ENCODE peak calls at places on chromosomes 2 and 18, in seven cellular contexts. T is upper lobe of right lung; V is hepatocyte; I is colonic mucosa; W is lower lobe of right lung; E is right atrium auricular region; F is CD8-positive, alpha-beta T cell. B is an unnamed sample. For H3K4me1, the result is how much of the 10 kb centered on the place peaks cover.

GRCh38 chr2:30978854-30979253 is 159.4 kb downstream of the GALNT14 start:
- DNase-seq in F (no peak), V (no peak), T (no peak), I (no peak), W (no peak), E (no peak), B (no peak)

GRCh38 chr2:227614740-227615139 is at the start of gene SCYGR3:
- DNase-seq in T (no peak), I (no peak), E (no peak), F (no peak), W (no peak), V (no peak), B (no peak)

GRCh38 chr2:18987592-18988073 is 370.8 kb downstream of the OSR1 start:
- DNase-seq in F (no peak), I (peak), V (peak), T (no peak), E (peak), W (peak), B (peak)

GRCh38 chr18:75105551-75106254 is 103.2 kb downstream of the PTGR3 start:
- DNase-seq in T (no peak), F (no peak), E (no peak), W (no peak), I (no peak), V (no peak), B (no peak)

GRCh38 chr2:209422191-209422754 is 1.6 kb upstream of the MAP2 start:
- DNase-seq in I (no peak), T (no peak), F (no peak), W (no peak), V (no peak), E (no peak), B (no peak)

GRCh38 chr2:134231965-134232340 is 21.9 kb upstream of the MGAT5 start:
- DNase-seq in T (no peak), F (no peak), I (no peak), W (no peak), V (no peak), E (no peak), B (no peak)

GRCh38 chr2:130756721-130757195 is 1.4 kb downstream of the AMER3 start:
- DNase-seq in V (no peak), W (no peak), T (no peak), F (no peak), E (no peak), I (no peak), B (no peak)

GRCh38 chr2:84938194-84938879 is 32.6 kb upstream of the KCMF1 start:
- DNase-seq in F (peak), E (no peak), I (no peak), V (no peak), T (no peak), W (no peak), B (no peak)

GRCh38 chr18:6997802-6998201 is 119.8 kb downstream of the LAMA1 start:
- DNase-seq in E (no peak), T (no peak), F (no peak), W (no peak), I (no peak), V (no peak), B (no peak)

GRCh38 chr2:176453784-176454183 is 184.5 kb downstream of the MTX2 start:
- DNase-seq in V (no peak), E (no peak), F (no peak), W (no peak), I (no peak), T (no peak), B (no peak)

GRCh38 chr18:3008546-3008945 is 4.4 kb downstream of the LPIN2 start:
- DNase-seq in I (no peak), T (no peak), F (no peak), W (no peak), E (no peak), V (no peak), B (no peak)

GRCh38 chr2:158182681-158183350 is 81.1 kb downstream of the UPP2 start:
- DNase-seq in I (no peak), F (no peak), T (no peak), E (no peak), V (no peak), W (no peak), B (no peak)

GRCh38 chr18:55096261-55097026 is 137.2 kb upstream of the CCDC68 start:
- DNase-seq in F (no peak), I (peak), T (no peak), W (no peak), E (no peak), V (peak), B (peak)

GRCh38 chr2:228102949-228103348 is 78.5 kb downstream of the SPHKAP start:
- DNase-seq in T (no peak), F (no peak), E (no peak), I (no peak), W (no peak), V (no peak), B (no peak)

GRCh38 chr2:235005603-235006259 is 53.9 kb downstream of the SH3BP4 start:
- DNase-seq in T (no peak), V (peak), I (peak), F (no peak), W (no peak), E (no peak), B (no peak)

DNA sequence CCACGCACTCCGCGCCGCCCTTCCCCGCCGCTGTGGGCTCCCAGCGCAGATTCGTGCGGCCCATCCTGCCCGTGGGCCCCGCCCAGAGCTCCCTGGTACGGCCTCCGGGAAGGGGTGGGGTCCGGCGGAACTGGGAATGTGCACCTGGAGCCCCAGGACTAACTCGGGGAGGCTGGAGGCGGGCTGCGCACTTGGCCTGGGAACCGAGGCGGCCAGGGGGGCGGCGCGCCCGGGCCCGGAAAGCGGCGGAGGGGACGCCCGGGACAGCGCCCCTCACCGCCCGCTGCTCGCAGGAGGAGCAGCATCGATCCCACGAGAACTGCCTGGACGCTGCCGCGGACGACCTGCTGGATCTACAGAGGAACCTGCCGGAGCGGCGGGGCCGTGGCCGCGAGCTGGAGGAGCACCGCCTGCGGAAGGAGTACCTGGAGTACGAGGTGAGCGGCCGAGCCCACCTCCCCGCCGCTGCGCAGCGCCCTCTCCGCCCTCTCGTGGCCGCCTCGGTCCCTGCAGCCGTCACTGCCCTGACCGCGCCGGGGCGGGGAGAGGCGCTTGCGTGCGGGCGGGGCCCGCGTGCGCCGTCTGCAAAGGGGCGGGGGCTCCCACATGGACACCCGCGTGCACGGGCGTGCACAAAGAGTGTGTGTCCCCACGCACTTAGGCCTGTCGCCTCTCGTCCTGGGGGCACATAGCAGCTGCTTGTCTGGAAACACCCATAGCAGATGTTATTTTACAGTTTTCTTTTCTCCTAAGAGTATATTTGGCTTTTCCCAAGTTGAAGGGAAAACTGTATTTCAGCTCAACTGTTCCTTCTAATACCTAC is 25.2 kb downstream of the PSD4 start:
- DNase-seq in V (peak), I (peak), E (peak), W (peak), T (peak), F (peak), B (peak)
- H3K4me3 ChIP-seq in V (peak), I (peak), E (peak), W (peak), T (peak), F (no peak), B (peak)

GRCh38 chr2:178860551-178860950 is 53.3 kb upstream of the TTN start:
- DNase-seq in E (no peak), T (no peak), V (peak), F (no peak), I (peak), W (no peak), B (no peak)
- TF ChIP-seq CTCF in E (peak), T (peak), V (no peak), F (no peak), I (no peak), W (peak), B (no peak)

GRCh38 chr2:230591850-230592249 is 120.8 kb upstream of the CAB39 start:
- DNase-seq in T (no peak), I (no peak), E (no peak), W (no peak), F (no peak), V (no peak), B (no peak)

GRCh38 chr2:230594286-230594840 is 118.3 kb upstream of the CAB39 start:
- DNase-seq in E (no peak), F (no peak), W (no peak), I (no peak), T (no peak), V (no peak), B (no peak)

GRCh38 chr2:230590333-230590732 is 122.3 kb upstream of the CAB39 start:
- DNase-seq in I (no peak), V (no peak), E (no peak), F (no peak), W (no peak), T (no peak), B (no peak)

GRCh38 chr2:230593765-230594164 is 118.9 kb upstream of the CAB39 start:
- DNase-seq in T (no peak), V (no peak), F (no peak), E (no peak), W (no peak), I (no peak), B (no peak)

GRCh38 chr2:230592775-230593174 is 119.9 kb upstream of the CAB39 start:
- DNase-seq in V (no peak), E (no peak), W (no peak), T (no peak), I (no peak), F (no peak), B (no peak)
- H3K4me1 ChIP-seq in V (under half), E (under half), W (under half), T (under half), I (under half), F (under half), B (under half)

DNA sequence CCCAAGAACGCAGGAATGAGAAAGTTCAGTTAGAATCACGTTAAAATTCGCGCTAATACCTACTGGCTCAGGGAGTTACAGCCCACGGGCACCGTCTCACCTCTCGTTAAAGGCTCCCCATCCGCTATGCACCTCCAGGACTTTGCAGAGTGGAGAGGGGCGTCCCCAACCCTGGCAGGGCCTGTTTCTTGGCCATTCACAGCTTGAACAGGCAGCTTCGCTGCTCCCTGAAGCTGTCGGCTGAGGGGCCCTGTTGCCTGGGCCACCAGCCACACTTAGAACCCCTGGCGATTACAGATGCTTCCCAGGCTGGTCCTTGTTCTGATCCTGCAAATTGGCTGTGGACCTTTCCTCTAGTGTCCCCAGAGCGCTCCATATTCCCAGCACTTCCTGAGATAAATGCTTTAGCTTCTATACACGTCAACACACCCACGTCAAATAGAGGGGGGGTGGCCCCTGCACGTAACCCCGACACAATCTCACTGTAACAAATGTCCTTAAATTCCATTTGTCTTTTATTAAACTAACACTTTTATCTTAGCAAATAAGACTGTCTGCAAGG is 16.8 kb upstream of the SNTG2 start:
- DNase-seq in W (no peak), F (no peak), I (no peak), V (no peak), T (no peak), E (no peak), B (no peak)
- H3K4me3 ChIP-seq in W (no peak), F (no peak), I (no peak), V (no peak), T (no peak), E (no peak), B (no peak)

GRCh38 chr2:233915133-233915532 is 2.0 kb upstream of the TRPM8 start:
- DNase-seq in I (no peak), V (peak), T (no peak), F (no peak), W (no peak), E (no peak), B (no peak)
- TF ChIP-seq CTCF in I (no peak), V (peak), T (no peak), F (no peak), W (no peak), E (no peak), B (peak)

GRCh38 chr2:241812730-241813079 is 3.7 kb downstream of the NEU4 start:
- DNase-seq in E (no peak), I (no peak), V (no peak), F (no peak), T (no peak), W (no peak), B (no peak)

GRCh38 chr2:241815477-241816430 is 6.8 kb downstream of the NEU4 start:
- DNase-seq in T (peak), F (no peak), W (no peak), I (peak), V (no peak), E (no peak), B (no peak)

GRCh38 chr2:241813080-241813805 is 4.2 kb downstream of the NEU4 start:
- DNase-seq in I (no peak), W (no peak), F (peak), T (peak), V (no peak), E (no peak), B (peak)

GRCh38 chr2:241814571-241815476 is 5.8 kb downstream of the NEU4 start:
- DNase-seq in I (no peak), F (no peak), T (peak), W (peak), V (no peak), E (no peak), B (no peak)

GRCh38 chr2:241813806-241814570 is 5.0 kb downstream of the NEU4 start:
- DNase-seq in I (no peak), F (peak), E (no peak), T (peak), W (no peak), V (no peak), B (no peak)
- H3K4me1 ChIP-seq in I (under half), F (under half), E (under half), T (under half), W (under half), V (under half), B (under half)

GRCh38 chr2:26985807-26986206 is 15.4 kb downstream of the MAPRE3 start:
- DNase-seq in V (no peak), F (no peak), E (no peak), I (no peak), W (no peak), T (no peak), B (no peak)
- H3K4me3 ChIP-seq in V (no peak), F (no peak), E (no peak), I (no peak), W (no peak), T (no peak), B (no peak)

DNA sequence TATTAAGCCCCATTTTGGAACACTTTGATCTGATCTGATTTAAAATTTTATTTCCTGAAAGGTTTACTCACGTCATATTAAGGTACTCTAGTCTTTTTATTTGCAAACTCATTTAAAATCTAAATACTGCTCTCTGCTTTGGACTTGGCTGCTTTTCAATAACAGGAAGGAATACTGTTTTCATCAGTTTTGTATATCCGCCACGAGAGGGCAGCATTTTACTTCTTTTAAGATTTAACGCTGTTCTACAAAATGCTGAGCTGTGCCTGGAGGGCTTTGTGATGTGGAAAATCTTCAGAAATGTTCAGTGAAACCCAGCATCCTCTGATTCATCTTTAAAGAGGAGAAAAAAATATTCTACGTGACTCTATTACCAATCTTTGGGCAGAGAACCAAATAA is 37.5 kb upstream of the SLC38A11 start:
- DNase-seq in E (no peak), V (peak), I (peak), W (no peak), T (no peak), F (peak), B (no peak)
- TF ChIP-seq CTCF in E (peak), V (peak), I (peak), W (peak), T (peak), F (peak), B (peak)

DNA sequence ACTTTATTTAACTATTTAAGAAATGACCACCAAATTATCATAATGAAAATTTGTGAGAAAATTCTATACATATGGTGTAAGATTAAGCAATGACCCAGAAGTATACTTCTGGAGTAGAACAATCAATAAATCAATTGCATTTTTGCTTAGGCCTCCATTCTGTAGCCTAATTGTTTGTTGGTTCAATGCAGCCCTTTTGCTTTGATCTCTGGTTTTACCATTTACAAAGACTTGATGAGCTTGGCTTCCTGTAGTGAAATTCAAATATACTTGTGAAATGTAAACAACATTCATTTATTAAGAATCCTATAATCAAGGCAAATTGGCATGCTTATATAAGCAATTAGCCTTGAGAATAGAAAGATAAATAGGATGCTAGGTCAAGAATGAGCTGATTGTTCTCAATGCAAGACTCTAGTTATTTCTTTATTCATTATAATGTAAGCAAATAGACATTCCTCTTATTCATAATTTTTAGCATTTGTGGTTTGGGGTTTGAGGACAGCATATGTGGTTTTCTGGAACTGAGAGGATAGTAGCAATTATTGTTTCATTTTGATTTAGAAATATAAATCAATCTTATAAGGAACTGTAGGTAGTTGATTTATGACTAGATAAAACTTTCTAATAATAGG is 9.7 kb downstream of the FMNL2 start:
- DNase-seq in F (no peak), T (no peak), I (no peak), W (no peak), E (no peak), V (no peak), B (no peak)
- H3K4me1 ChIP-seq in F (under half), T (under half), I (under half), W (under half), E (under half), V (under half), B (under half)